ENCODE peak calls at places on chromosomes 5 and 9, in four cellular contexts. P, R, B and E are unnamed samples.

GRCh38 chr9:129328357-129329103 is 150.5 kb upstream of the IER5L start:
- DNase-seq in P (no peak), R (no peak), B (no peak), E (no peak)

GRCh38 chr9:88651682-88652633 is 117.0 kb downstream of the NXNL2 start:
- DNase-seq in P (no peak), R (no peak), B (no peak), E (no peak)

GRCh38 chr9:36146666-36147065 is 10.1 kb downstream of the GLIPR2 start:
- DNase-seq in P (no peak), R (no peak), B (no peak), E (no peak)

GRCh38 chr5:67483453-67484030 is 286.9 kb upstream of the CD180 start:
- DNase-seq in P (no peak), R (no peak), B (no peak), E (no peak)

GRCh38 chr5:142494119-142494518 is 169.3 kb upstream of the SPRY4 start:
- DNase-seq in P (no peak), R (no peak), B (no peak), E (no peak)

GRCh38 chr5:78511116-78511906 is 137.3 kb downstream of the LHFPL2 start:
- DNase-seq in P (no peak), R (no peak), B (no peak), E (no peak)

GRCh38 chr9:134618163-134618822 is 23.3 kb upstream of the COL5A1 start:
- DNase-seq in P (no peak), R (no peak), B (no peak), E (peak)

GRCh38 chr9:82923410-82924242 is 139.3 kb downstream of the RASEF start:
- DNase-seq in P (no peak), R (peak), B (no peak), E (no peak)

GRCh38 chr5:180294401-180294800 is 2.5 kb upstream of the MAPK9 start:
- DNase-seq in P (no peak), R (no peak), B (no peak), E (no peak)

GRCh38 chr9:36632892-36633291 is 60.2 kb downstream of the MELK start:
- DNase-seq in P (no peak), R (peak), B (no peak), E (no peak)

GRCh38 chr5:6540111-6540830 is 91.6 kb downstream of the UBE2QL1 start:
- DNase-seq in P (no peak), R (no peak), B (no peak), E (no peak)

GRCh38 chr9:73199448-73199847 is 47.8 kb downstream of the ANXA1 start:
- DNase-seq in P (no peak), R (no peak), B (no peak), E (no peak)

GRCh38 chr5:172630961-172631360 is 10.1 kb upstream of the NEURL1B start:
- DNase-seq in P (no peak), R (no peak), B (no peak), E (peak)

GRCh38 chr5:87009146-87009545 is 258.5 kb upstream of the RASA1 start:
- DNase-seq in P (no peak), R (no peak), B (no peak), E (no peak)

GRCh38 chr5:102858808-102859207 is 103.7 kb downstream of the PAM start:
- DNase-seq in P (no peak), R (no peak), B (no peak), E (no peak)

GRCh38 chr9:14313378-14313940 is 482 bp downstream of the NFIB start:
- DNase-seq in P (no peak), R (peak), B (no peak), E (peak)

GRCh38 chr5:172878585-172879433 is 44.8 kb downstream of the ERGIC1 start:
- DNase-seq in P (no peak), R (no peak), B (no peak), E (no peak)

GRCh38 chr9:122099271-122099869 is 6.3 kb upstream of the TTLL11 start:
- DNase-seq in P (peak), R (peak), B (no peak), E (peak)

GRCh38 chr9:109107402-109108240 is 12.1 kb downstream of the TMEM245 start:
- DNase-seq in P (no peak), R (no peak), B (no peak), E (no peak)

GRCh38 chr9:126886194-126886830 is 25.9 kb downstream of the ZBTB34 start:
- DNase-seq in P (no peak), R (no peak), B (no peak), E (peak)

GRCh38 chr9:72734631-72735030 is 213.2 kb downstream of the TMC1 start:
- DNase-seq in P (no peak), R (no peak), B (peak), E (no peak)

GRCh38 chr9:21524099-21524830 is 42.2 kb upstream of the IFNE start:
- DNase-seq in P (no peak), R (no peak), B (no peak), E (no peak)

GRCh38 chr9:22643541-22643940 is 196.9 kb downstream of the DMRTA1 start:
- DNase-seq in P (no peak), R (no peak), B (no peak), E (no peak)

GRCh38 chr5:10854526-10855277 is 93.7 kb upstream of the DAP start:
- DNase-seq in P (no peak), R (no peak), B (no peak), E (no peak)

GRCh38 chr5:177077335-177077734 is 9.4 kb upstream of the FGFR4 start:
- DNase-seq in P (no peak), R (no peak), B (no peak), E (no peak)

GRCh38 chr5:40991168-40991980 is 79.8 kb downstream of the MROH2B start:
- DNase-seq in P (no peak), R (no peak), B (no peak), E (no peak)

GRCh38 chr5:65163698-65164097 is 318.0 kb downstream of the ADAMTS6 start:
- DNase-seq in P (no peak), R (no peak), B (no peak), E (no peak)

GRCh38 chr9:134969401-134969800 is 51.7 kb upstream of the FCN1 start:
- DNase-seq in P (no peak), R (no peak), B (no peak), E (no peak)

GRCh38 chr5:87844449-87844848 is 424.2 kb downstream of the TMEM161B start:
- DNase-seq in P (no peak), R (no peak), B (no peak), E (no peak)